ENCODE peak calls at places on chromosomes 6 and 20, in four cellular contexts. N is GM23338, K is stomach, G is fibroblast of the aortic adventitia. M is an unnamed sample.

GRCh38 chr20:57596998-57597939 is 23.0 kb downstream of the ZBP1 start:
- DNase-seq in N (peak), G (peak), K (peak), M (peak)

GRCh38 chr6:41581381-41581991 is 35.3 kb downstream of the FOXP4 start:
- DNase-seq in K (no peak), G (peak), N (no peak), M (no peak)

GRCh38 chr20:51641866-51642265 is 99.3 kb upstream of the NFATC2 start:
- DNase-seq in K (no peak), N (no peak), G (no peak), M (no peak)

GRCh38 chr6:162198925-162199324 is 528.6 kb downstream of the PRKN start:
- DNase-seq in G (no peak), K (no peak), N (peak), M (no peak)

GRCh38 chr6:39009476-39009875 is 39.1 kb upstream of the GLP1R start:
- DNase-seq in K (no peak), N (no peak), G (no peak), M (no peak)

GRCh38 chr6:139754898-139755754 is 380.7 kb upstream of the CITED2 start:
- DNase-seq in K (no peak), G (no peak), N (no peak), M (no peak)

GRCh38 chr6:79544939-79545450 is 7.8 kb upstream of the LCA5 start:
- DNase-seq in N (peak), G (peak), K (peak), M (peak)

GRCh38 chr20:63087872-63088680 is 81.3 kb upstream of the BHLHE23 start:
- DNase-seq in K (no peak), G (no peak), N (no peak), M (no peak)

GRCh38 chr6:51678274-51678673 is 409.1 kb downstream of the PKHD1 start:
- DNase-seq in N (no peak), G (no peak), K (no peak), M (no peak)

GRCh38 chr6:163831736-163832135 is 417.2 kb downstream of the QKI start:
- DNase-seq in N (no peak), K (no peak), G (no peak), M (no peak)

GRCh38 chr6:117976030-117976651 is 69.1 kb downstream of the SLC35F1 start:
- DNase-seq in N (peak), G (peak), K (no peak), M (peak)

GRCh38 chr20:51480507-51481270 is 61.8 kb downstream of the NFATC2 start:
- DNase-seq in N (no peak), G (no peak), K (no peak), M (peak)

GRCh38 chr20:63835031-63835858 is 4.2 kb upstream of the ZBTB46 start:
- DNase-seq in K (peak), N (peak), G (peak), M (peak)

GRCh38 chr6:127907960-127908640 is 7.2 kb upstream of the THEMIS start:
- DNase-seq in K (no peak), N (no peak), G (no peak), M (peak)

GRCh38 chr20:8050117-8050837 is 30.7 kb upstream of the TMX4 start:
- DNase-seq in N (no peak), K (no peak), G (no peak), M (no peak)

GRCh38 chr20:32505723-32506473 is 79.2 kb downstream of the NOL4L start:
- DNase-seq in G (no peak), K (no peak), N (no peak), M (no peak)

GRCh38 chr6:106163446-106163965 is 77.4 kb downstream of the PRDM1 start:
- DNase-seq in K (no peak), N (peak), G (peak), M (peak)

GRCh38 chr6:149082320-149082719 is 235.2 kb upstream of the TAB2 start:
- DNase-seq in K (peak), G (peak), N (peak), M (peak)

GRCh38 chr20:14336667-14337066 is 745 bp downstream of the FLRT3 start:
- DNase-seq in N (peak), G (peak), K (no peak), M (peak)

GRCh38 chr6:11711644-11711993 is 67.0 kb downstream of the ADTRP start:
- DNase-seq in G (peak), N (no peak), K (no peak), M (peak)

GRCh38 chr6:43636312-43636667 is 650 bp downstream of the MAD2L1BP start:
- DNase-seq in K (no peak), G (peak), N (peak), M (peak)

GRCh38 chr6:35084041-35084491 is 57.1 kb downstream of the TCP11 start:
- DNase-seq in K (no peak), G (no peak), N (no peak), M (no peak)

GRCh38 chr20:57996936-57997629 is 231.4 kb downstream of the ANKRD60 start:
- DNase-seq in G (peak), N (no peak), K (no peak), M (no peak)

DNA sequence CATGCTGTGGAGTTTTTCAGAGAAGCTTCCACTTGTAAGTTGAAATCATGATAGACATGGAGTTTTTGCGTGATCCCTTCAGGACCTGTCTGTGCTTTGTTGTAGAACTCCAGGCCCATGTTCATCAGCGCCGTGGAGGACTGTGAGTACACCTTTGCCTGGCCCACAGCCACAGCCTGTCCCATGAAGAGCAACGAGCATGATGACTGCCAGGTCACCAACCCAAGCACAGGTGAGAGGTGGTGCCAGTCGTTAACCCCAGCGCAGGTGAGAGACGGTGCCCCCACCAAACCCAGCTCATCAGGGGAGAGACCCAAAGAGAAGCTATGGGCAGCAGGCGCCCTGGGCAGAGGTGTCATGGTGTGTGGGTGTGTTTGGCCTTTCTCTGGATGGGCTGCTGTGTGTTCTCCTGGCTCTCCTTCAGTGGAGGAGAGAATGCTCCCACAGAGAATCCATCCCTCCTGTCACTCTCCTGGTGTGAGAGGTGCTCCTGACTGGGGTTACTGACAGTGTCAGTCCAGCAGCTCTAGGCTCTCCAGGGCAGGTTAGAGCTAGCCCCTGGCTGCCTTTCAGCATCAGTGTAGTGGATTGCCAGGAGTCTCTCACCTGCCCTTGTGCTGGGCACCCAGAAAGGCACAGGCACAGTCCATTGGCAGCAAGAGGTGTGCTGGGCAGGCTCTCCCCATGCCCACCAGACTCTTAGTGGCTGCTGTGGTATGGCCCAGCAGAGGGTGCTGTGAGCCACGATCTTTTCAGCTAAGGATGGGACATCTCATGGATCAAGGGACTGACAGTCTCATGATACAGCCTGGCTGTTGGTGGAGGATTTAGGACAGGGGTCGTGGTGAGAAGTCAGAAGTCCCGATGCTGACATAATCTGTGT is 49.6 kb upstream of the SLC22A1 start:
- DNase-seq in G (no peak), K (no peak), N (peak), M (no peak)
- TF ChIP-seq CTCF in G (no peak), K (no peak), N (peak), M (no peak)

DNA sequence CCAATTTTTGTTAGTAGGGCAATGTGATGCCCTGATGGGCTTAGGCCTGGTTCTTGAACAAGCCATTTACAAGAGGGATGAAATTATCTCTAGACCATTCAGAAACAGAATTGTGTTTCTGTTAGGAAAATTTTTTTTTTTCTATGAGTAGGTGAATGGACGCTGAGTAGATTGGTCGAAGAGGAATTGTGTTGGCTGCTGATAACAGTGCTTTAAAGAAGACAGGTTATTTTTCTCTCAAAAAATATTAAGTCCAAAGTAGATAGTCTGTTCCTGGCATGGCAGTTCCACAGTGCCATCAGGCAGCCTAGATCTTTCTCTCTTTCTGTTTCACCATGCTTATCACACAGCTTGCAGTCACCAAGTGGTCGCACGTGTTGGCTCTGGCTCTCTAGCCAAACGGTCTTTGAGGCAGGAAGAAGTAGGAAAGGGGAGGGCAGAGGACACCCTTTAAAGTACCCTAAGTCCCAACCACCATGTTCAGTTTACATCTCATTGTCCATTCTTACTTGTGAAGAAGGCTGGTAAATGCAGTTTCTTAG is 22.4 kb upstream of the SERINC3 start:
- DNase-seq in G (no peak), N (no peak), K (no peak), M (no peak)
- H3K4me3 ChIP-seq in G (no peak), N (no peak), K (no peak), M (no peak)

DNA sequence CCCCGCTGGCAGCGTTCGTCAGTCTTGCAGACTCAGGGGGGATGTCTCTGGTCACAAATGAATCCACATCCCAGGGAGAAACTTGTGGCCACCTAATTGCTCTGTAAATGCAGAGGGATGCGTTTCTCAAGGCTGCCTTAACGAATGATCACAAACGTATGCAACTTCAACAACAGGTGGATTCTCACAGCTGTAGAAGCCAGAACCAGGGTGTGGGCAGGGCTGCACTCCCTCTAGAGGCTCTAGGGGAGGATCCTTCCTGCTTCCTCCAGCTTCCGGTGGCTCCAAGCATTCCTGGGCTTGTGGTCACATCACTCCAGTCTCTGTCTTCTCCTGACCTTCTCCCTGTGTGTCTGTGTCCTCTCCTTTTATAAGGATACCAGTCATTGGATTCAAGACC is 3.3 kb upstream of the TAF4 start:
- DNase-seq in K (no peak), G (no peak), N (peak), M (no peak)
- TF ChIP-seq CTCF in K (no peak), G (no peak), N (peak), M (no peak)

GRCh38 chr6:110980648-110981047 is 1.2 kb upstream of the RPF2 start:
- DNase-seq in G (no peak), K (no peak), N (no peak), M (no peak)
- H3K4me3 ChIP-seq in G (peak), K (no peak), N (peak), M (peak)

GRCh38 chr6:56318851-56319250 is 71.5 kb upstream of the COL21A1 start:
- DNase-seq in K (no peak), G (no peak), N (no peak), M (no peak)

GRCh38 chr6:56312049-56312448 is 64.7 kb upstream of the COL21A1 start:
- DNase-seq in N (no peak), G (no peak), K (no peak), M (no peak)

GRCh38 chr6:56311525-56311924 is 64.1 kb upstream of the COL21A1 start:
- DNase-seq in G (no peak), K (no peak), N (no peak), M (no peak)

GRCh38 chr6:56311086-56311485 is 63.7 kb upstream of the COL21A1 start:
- DNase-seq in K (no peak), G (peak), N (no peak), M (no peak)

GRCh38 chr6:56314683-56315523 is 67.5 kb upstream of the COL21A1 start:
- DNase-seq in K (no peak), N (peak), G (peak), M (peak)
- TF ChIP-seq CTCF in K (peak), N (peak), G (peak), M (peak)

DNA sequence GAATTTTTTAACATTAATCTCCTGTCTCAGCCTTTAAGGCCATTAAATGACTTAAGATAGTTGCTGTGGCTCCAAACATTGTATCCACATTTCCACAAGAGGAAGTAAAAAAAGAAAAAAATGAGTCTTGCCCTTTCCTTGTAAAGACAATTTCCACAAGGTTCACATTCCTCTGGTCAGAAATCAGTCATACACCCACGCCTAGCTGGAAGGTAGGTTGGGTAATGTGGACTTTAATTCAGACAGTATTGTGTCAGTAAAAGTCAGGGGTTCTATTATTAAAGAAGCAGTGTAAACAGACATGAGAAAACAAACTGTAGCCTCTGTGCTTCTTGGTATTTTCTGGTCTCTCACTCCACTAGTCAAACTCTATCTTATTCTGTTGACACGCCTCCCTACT is 682.0 kb downstream of the GRIK2 start:
- DNase-seq in N (no peak), G (no peak), K (no peak), M (no peak)
- H3K4me3 ChIP-seq in N (no peak), G (no peak), K (no peak), M (no peak)

DNA sequence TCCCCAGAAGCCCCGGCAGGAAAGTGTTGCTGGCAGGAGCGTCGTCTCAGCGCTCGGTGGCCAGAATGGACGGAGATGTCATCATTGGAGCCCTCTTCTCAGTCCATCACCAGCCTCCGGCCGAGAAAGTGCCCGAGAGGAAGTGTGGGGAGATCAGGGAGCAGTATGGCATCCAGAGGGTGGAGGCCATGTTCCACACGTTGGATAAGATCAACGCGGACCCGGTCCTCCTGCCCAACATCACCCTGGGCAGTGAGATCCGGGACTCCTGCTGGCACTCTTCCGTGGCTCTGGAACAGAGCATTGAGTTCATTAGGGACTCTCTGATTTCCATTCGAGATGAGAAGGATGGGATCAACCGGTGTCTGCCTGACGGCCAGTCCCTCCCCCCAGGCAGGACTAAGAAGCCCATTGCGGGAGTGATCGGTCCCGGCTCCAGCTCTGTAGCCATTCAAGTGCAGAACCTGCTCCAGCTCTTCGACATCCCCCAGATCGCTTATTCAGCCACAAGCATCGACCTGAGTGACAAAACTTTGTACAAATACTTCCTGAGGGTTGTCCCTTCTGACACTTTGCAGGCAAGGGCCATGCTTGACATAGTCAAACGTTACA is 817 bp downstream of the GRM1 start:
- DNase-seq in G (no peak), N (peak), K (no peak), M (no peak)
- TF ChIP-seq CTCF in G (no peak), N (no peak), K (no peak), M (no peak)

GRCh38 chr6:30985490-30985889 is 2.0 kb downstream of the MUC21 start:
- DNase-seq in K (no peak), G (no peak), N (no peak), M (no peak)

GRCh38 chr6:30979690-30980089 is 3.8 kb upstream of the MUC21 start:
- DNase-seq in K (no peak), G (no peak), N (no peak), M (no peak)

GRCh38 chr6:30979076-30979475 is 4.4 kb upstream of the MUC21 start:
- DNase-seq in N (no peak), G (no peak), K (no peak), M (no peak)

GRCh38 chr6:30983439-30983838 is at the start of gene MUC21:
- DNase-seq in G (no peak), K (peak), N (no peak), M (no peak)

GRCh38 chr6:30981942-30982772 is 1.4 kb upstream of the MUC21 start:
- DNase-seq in N (peak), K (peak), G (peak), M (no peak)
- H3K4me3 ChIP-seq in N (peak), K (no peak), G (peak), M (no peak)

GRCh38 chr6:170165501-170166117 is 125.3 kb downstream of the DLL1 start:
- DNase-seq in N (no peak), G (no peak), K (no peak), M (no peak)

GRCh38 chr6:170164271-170164900 is 126.5 kb downstream of the DLL1 start:
- DNase-seq in N (no peak), K (no peak), G (no peak), M (no peak)

GRCh38 chr6:170163405-170164170 is 127.3 kb downstream of the DLL1 start:
- DNase-seq in N (no peak), K (no peak), G (no peak), M (no peak)

GRCh38 chr6:170166511-170167122 is 124.3 kb downstream of the DLL1 start:
- DNase-seq in K (peak), G (no peak), N (no peak), M (no peak)

GRCh38 chr6:170165085-170165484 is 125.8 kb downstream of the DLL1 start:
- DNase-seq in N (no peak), K (no peak), G (no peak), M (no peak)
- TF ChIP-seq CTCF in N (no peak), K (no peak), G (no peak), M (no peak)